ENCODE peak calls at places on chromosomes 5 and 9, in five cellular contexts. N is psoas muscle, E is fibroblast of lung, V is uterus, X is breast epithelium. K is an unnamed sample.

GRCh38 chr5:74166064-74166463 is 474.5 kb downstream of the ENC1 start:
- DNase-seq in N (no peak), E (no peak), V (no peak), X (no peak), K (peak)

GRCh38 chr5:2172471-2172870 is 289.7 kb upstream of the IRX4 start:
- DNase-seq in N (no peak), E (no peak), V (no peak), X (peak), K (no peak)

GRCh38 chr5:30650311-30650710 is 543.2 kb upstream of the CDH6 start:
- DNase-seq in N (no peak), E (no peak), V (no peak), X (no peak), K (no peak)

GRCh38 chr5:180077594-180078284 is 6.2 kb upstream of the RNF130 start:
- DNase-seq in N (no peak), E (no peak), V (no peak), X (no peak), K (no peak)

GRCh38 chr9:128163523-128164331 is 3.7 kb downstream of the BBLN start:
- DNase-seq in N (no peak), E (peak), V (no peak), X (no peak), K (no peak)

GRCh38 chr9:92187989-92188714 is 72.9 kb upstream of the SPTLC1 start:
- DNase-seq in N (no peak), E (no peak), V (no peak), X (no peak), K (no peak)

GRCh38 chr9:108786756-108787663 is 68.8 kb downstream of the ACTL7B start:
- DNase-seq in N (no peak), E (peak), V (no peak), X (no peak), K (peak)

GRCh38 chr5:151123897-151124751 is 33.5 kb downstream of the ANXA6 start:
- DNase-seq in N (peak), E (peak), V (no peak), X (peak), K (peak)

GRCh38 chr9:106717686-106718085 is 145.3 kb upstream of the ZNF462 start:
- DNase-seq in N (no peak), E (peak), V (no peak), X (no peak), K (peak)

GRCh38 chr5:96709152-96709821 is 47.1 kb downstream of the CAST start:
- DNase-seq in N (no peak), E (peak), V (no peak), X (no peak), K (peak)

GRCh38 chr5:54704341-54704740 is 186.8 kb downstream of the SNX18 start:
- DNase-seq in N (no peak), E (peak), V (no peak), X (no peak), K (no peak)

GRCh38 chr9:132350861-132351315 is 3.9 kb downstream of the SETX start:
- DNase-seq in N (no peak), E (peak), V (no peak), X (no peak), K (no peak)

GRCh38 chr5:180352116-180352975 is 790 bp downstream of the GFPT2 start:
- DNase-seq in N (peak), E (peak), V (peak), X (no peak), K (no peak)

GRCh38 chr5:135214897-135215616 is 181.0 kb upstream of the PITX1 start:
- DNase-seq in N (no peak), E (peak), V (no peak), X (no peak), K (no peak)

GRCh38 chr5:171709930-171710329 is 75.7 kb upstream of the SMIM23 start:
- DNase-seq in N (no peak), E (no peak), V (no peak), X (no peak), K (no peak)

GRCh38 chr9:82090041-82090440 is 101.5 kb downstream of the SPATA31D1 start:
- DNase-seq in N (no peak), E (no peak), V (no peak), X (no peak), K (no peak)

GRCh38 chr5:10503321-10503720 is 60.5 kb upstream of the ANKRD33B start:
- DNase-seq in N (no peak), E (no peak), V (no peak), X (no peak), K (no peak)

GRCh38 chr9:92242115-92242778 is 51.2 kb downstream of the IARS1 start:
- DNase-seq in N (no peak), E (peak), V (no peak), X (no peak), K (peak)

GRCh38 chr5:94240616-94241287 is 377.7 kb downstream of the KIAA0825 start:
- DNase-seq in N (peak), E (peak), V (no peak), X (no peak), K (no peak)

GRCh38 chr9:35658894-35659220 is 765 bp downstream of the CCDC107 start:
- DNase-seq in N (peak), E (peak), V (peak), X (peak), K (peak)

GRCh38 chr5:40743771-40744170 is 12.0 kb downstream of the TTC33 start:
- DNase-seq in N (no peak), E (no peak), V (no peak), X (no peak), K (no peak)

GRCh38 chr5:40746703-40747102 is 9.1 kb downstream of the TTC33 start:
- DNase-seq in N (no peak), E (peak), V (no peak), X (no peak), K (peak)
- H3K27ac ChIP-seq in N (no peak), E (no peak), V (no peak), X (no peak), K (no peak)

GRCh38 chr5:66363097-66363496 is 219.0 kb downstream of the SREK1 start:
- DNase-seq in N (no peak), E (no peak), V (no peak), X (no peak), K (no peak)

GRCh38 chr5:66362676-66363075 is 218.6 kb downstream of the SREK1 start:
- DNase-seq in N (no peak), E (no peak), V (no peak), X (no peak), K (no peak)

GRCh38 chr5:66362021-66362420 is 217.9 kb downstream of the SREK1 start:
- DNase-seq in N (no peak), E (no peak), V (no peak), X (no peak), K (no peak)

GRCh38 chr5:66364186-66364585 is 220.1 kb downstream of the SREK1 start:
- DNase-seq in N (no peak), E (no peak), V (no peak), X (no peak), K (no peak)

GRCh38 chr5:66367814-66368541 is 223.9 kb downstream of the SREK1 start:
- DNase-seq in N (no peak), E (no peak), V (no peak), X (no peak), K (no peak)
- H3K27ac ChIP-seq in N (no peak), E (no peak), V (no peak), X (no peak), K (no peak)

GRCh38 chr5:34756781-34757624 is 82.0 kb upstream of the TTC23L start:
- DNase-seq in N (no peak), E (peak), V (peak), X (no peak), K (no peak)
- H3K27ac ChIP-seq in N (no peak), E (peak), V (peak), X (no peak), K (peak)

GRCh38 chr5:133396187-133396621 is 216.1 kb downstream of the FSTL4 start:
- DNase-seq in N (no peak), E (no peak), V (no peak), X (no peak), K (no peak)

GRCh38 chr5:133397986-133398645 is 214.2 kb downstream of the FSTL4 start:
- DNase-seq in N (no peak), E (no peak), V (no peak), X (no peak), K (no peak)

GRCh38 chr5:133396724-133397123 is 215.6 kb downstream of the FSTL4 start:
- DNase-seq in N (no peak), E (no peak), V (no peak), X (no peak), K (no peak)

GRCh38 chr5:133398646-133399081 is 213.7 kb downstream of the FSTL4 start:
- DNase-seq in N (no peak), E (no peak), V (no peak), X (no peak), K (no peak)

GRCh38 chr5:133397432-133397831 is 214.9 kb downstream of the FSTL4 start:
- DNase-seq in N (no peak), E (no peak), V (no peak), X (no peak), K (no peak)
- H3K27ac ChIP-seq in N (no peak), E (no peak), V (no peak), X (no peak), K (no peak)

GRCh38 chr5:31853398-31854135 is 214.6 kb downstream of the PDZD2 start:
- DNase-seq in N (no peak), E (no peak), V (no peak), X (no peak), K (no peak)
- H3K27ac ChIP-seq in N (peak), E (no peak), V (peak), X (peak), K (no peak)

DNA sequence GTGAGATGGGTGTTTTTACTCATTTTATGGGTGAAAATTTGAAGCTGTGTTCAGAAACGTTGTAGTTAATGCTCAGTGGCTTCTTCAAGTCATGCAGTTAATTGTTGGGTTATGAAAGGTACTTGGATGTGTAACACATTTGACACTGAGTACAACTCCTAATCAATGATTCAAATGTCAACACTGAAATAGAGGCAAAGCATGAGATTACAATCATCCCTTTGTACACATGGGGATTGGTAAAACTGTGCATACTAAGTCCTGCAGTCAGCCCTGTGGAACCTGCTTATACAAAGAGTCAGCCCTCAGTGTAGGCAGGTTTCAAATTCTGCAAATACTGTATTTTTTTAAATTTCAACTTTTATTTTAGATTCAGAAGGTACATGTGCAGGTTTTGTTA is 3.3 kb downstream of the ABLIM3 start:
- DNase-seq in N (no peak), E (no peak), V (no peak), X (no peak), K (no peak)
- H3K27ac ChIP-seq in N (no peak), E (peak), V (peak), X (no peak), K (no peak)

GRCh38 chr9:20477940-20478620 is 144.2 kb downstream of the MLLT3 start:
- DNase-seq in N (no peak), E (no peak), V (no peak), X (no peak), K (peak)
- H3K27ac ChIP-seq in N (no peak), E (no peak), V (no peak), X (no peak), K (no peak)

GRCh38 chr5:157345485-157345884 is 79.6 kb downstream of the CYFIP2 start:
- DNase-seq in N (no peak), E (no peak), V (no peak), X (no peak), K (no peak)
- H3K27ac ChIP-seq in N (no peak), E (no peak), V (no peak), X (no peak), K (no peak)

DNA sequence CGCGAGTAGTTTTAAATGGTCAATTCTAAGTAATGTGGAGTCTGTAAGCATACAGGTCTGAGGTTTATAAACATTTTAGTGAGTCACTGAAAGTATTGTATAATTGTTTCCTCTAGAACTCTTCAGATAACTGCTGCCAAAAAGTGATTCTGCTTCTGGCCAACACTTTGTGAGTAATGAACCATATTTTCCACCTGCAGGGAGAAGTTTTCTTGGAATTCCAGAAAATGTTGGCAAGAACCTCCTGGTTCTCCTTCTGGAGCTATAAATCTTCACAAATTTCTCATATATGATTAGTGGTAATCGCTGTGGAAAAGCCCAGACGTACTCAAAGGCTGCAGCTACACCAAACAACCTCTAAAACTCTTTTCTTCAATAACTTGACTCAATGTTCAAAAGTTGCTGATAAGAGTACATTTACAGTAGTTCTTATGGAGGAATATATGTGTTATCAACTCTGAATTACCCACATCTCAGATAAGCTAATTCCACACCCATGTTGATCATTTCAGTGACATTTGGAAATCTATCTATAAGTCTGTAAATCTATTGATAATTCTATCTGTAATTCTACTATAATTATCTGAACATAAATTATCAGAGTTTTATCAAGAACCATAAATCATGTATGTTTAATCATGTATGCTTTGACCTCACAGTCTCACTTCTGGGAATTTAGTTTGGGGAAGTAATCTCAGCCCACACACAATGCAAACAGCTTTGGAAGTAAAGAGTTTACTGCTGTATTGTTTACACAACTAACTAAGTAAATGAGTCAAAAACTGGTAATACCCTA is 74.1 kb downstream of the FNBP1 start:
- DNase-seq in N (no peak), E (peak), V (no peak), X (no peak), K (peak)
- H3K27ac ChIP-seq in N (no peak), E (no peak), V (peak), X (peak), K (no peak)